ENCODE peak calls at places on chromosomes 13 and 19, in six cellular contexts. Z is astrocyte of the hippocampus, R is osteocyte, N is NCI-H345, B is AG09309, I is GM06990. U is an unnamed sample.

GRCh38 chr13:40210865-40211585 is 455.4 kb downstream of the FOXO1 start:
- DNase-seq in Z (no peak), R (no peak), N (no peak), B (no peak), I (no peak), U (no peak)

GRCh38 chr13:66532146-66532545 is 698.0 kb downstream of the PCDH9 start:
- DNase-seq in Z (peak; percentile 55), R (no peak), N (no peak), B (no peak), I (no peak), U (no peak)

GRCh38 chr19:33463194-33463593 is 58.4 kb downstream of the PEPD start:
- DNase-seq in Z (peak; percentile 23), R (peak; percentile 7), N (no peak), B (no peak), I (no peak), U (no peak)

GRCh38 chr13:99051768-99052455 is 74.0 kb upstream of the DOCK9 start:
- DNase-seq in Z (no peak), R (no peak), N (no peak), B (no peak), I (no peak), U (peak; percentile 83)

GRCh38 chr19:57512845-57513244 is 13.1 kb downstream of the ZNF773 start:
- DNase-seq in Z (peak; percentile 51), R (peak; percentile 67), N (peak; percentile 1), B (no peak), I (no peak), U (no peak)

GRCh38 chr13:22040810-22041364 is 370.0 kb downstream of the FGF9 start:
- DNase-seq in Z (no peak), R (no peak), N (no peak), B (no peak), I (no peak), U (no peak)

GRCh38 chr19:46416077-46416709 is 2.8 kb upstream of the CCDC8 start:
- DNase-seq in Z (peak; percentile 97), R (peak; percentile 96), N (peak; percentile 80), B (no peak), I (no peak), U (no peak)

GRCh38 chr19:41694196-41694595 is 6.1 kb upstream of the CEACAM7 start:
- DNase-seq in Z (no peak), R (peak; percentile 57), N (no peak), B (no peak), I (no peak), U (no peak)

GRCh38 chr13:90445179-90445578 is 902.3 kb upstream of the MIR17HG start:
- DNase-seq in Z (peak; percentile 93), R (no peak), N (no peak), B (peak; percentile 83), I (no peak), U (no peak)

GRCh38 chr19:46471116-46471733 is at the start of gene PNMA8A:
- DNase-seq in Z (peak; percentile 90), R (no peak), N (peak; percentile 81), B (no peak), I (no peak), U (peak; percentile 86)

GRCh38 chr19:47779524-47780214 is 1.2 kb downstream of the SELENOW start:
- DNase-seq in Z (no peak), R (no peak), N (no peak), B (no peak), I (no peak), U (no peak)

GRCh38 chr13:29888306-29888705 is 37.9 kb upstream of the UBL3 start:
- DNase-seq in Z (no peak), R (no peak), N (no peak), B (no peak), I (no peak), U (no peak)

GRCh38 chr19:48443262-48443661 is 2.5 kb upstream of the GRWD1 start:
- DNase-seq in Z (peak; percentile 52), R (no peak), N (no peak), B (no peak), I (no peak), U (no peak)

GRCh38 chr19:45499196-45500180 is 1.2 kb downstream of the PPM1N start:
- DNase-seq in Z (peak; percentile 41), R (no peak), N (peak; percentile 57), B (no peak), I (peak; percentile 84), U (no peak)

GRCh38 chr19:16293133-16294085 is 31.2 kb upstream of the KLF2 start:
- DNase-seq in Z (peak; percentile 94), R (no peak), N (no peak), B (peak; percentile 96), I (no peak), U (no peak)

GRCh38 chr19:55346725-55347441 is 7.2 kb downstream of the KMT5C start:
- DNase-seq in Z (no peak), R (no peak), N (no peak), B (no peak), I (no peak), U (no peak)